ENCODE peak calls at places on chromosomes 4 and X, in eight cellular contexts. A, Y, R, O, N, L, S and Q are unnamed samples.

GRCh38 chr4:184444215-184444952 is 30.0 kb downstream of the IRF2 start:
- DNase-seq in R (no peak), S (no peak), N (no peak), Y (no peak), L (no peak), A (no peak), O (no peak), Q (peak)

GRCh38 chr4:23001478-23001877 is 308.7 kb downstream of the GBA3 start:
- DNase-seq in N (no peak), A (no peak), L (no peak), O (no peak), R (no peak), Y (no peak), S (no peak), Q (no peak)

GRCh38 chrX:1448793-1449580 is 3.7 kb downstream of the ASMTL start:
- DNase-seq in A (no peak), O (no peak), L (no peak), N (no peak), R (no peak), Y (no peak), S (no peak), Q (no peak)

GRCh38 chr4:30719363-30720020 is 677 bp upstream of the PCDH7 start:
- DNase-seq in Y (peak), S (peak), R (no peak), N (peak), L (no peak), A (peak), O (peak), Q (no peak)

GRCh38 chr4:107034091-107034698 is 1.9 kb downstream of the DKK2 start:
- DNase-seq in N (peak), O (no peak), S (peak), Y (peak), R (peak), A (no peak), L (no peak), Q (no peak)

GRCh38 chr4:17238633-17239032 is 273.3 kb downstream of the QDPR start:
- DNase-seq in O (no peak), N (no peak), A (no peak), R (no peak), S (no peak), Y (no peak), L (no peak), Q (no peak)

GRCh38 chr4:2494992-2495391 is 26.1 kb downstream of the RNF4 start:
- DNase-seq in N (no peak), Y (no peak), O (no peak), S (no peak), A (no peak), R (no peak), L (no peak), Q (no peak)

GRCh38 chr4:3675251-3676115 is 90.7 kb upstream of the ADRA2C start:
- DNase-seq in L (no peak), S (no peak), A (no peak), Y (no peak), O (no peak), N (no peak), R (no peak), Q (no peak)

GRCh38 chr4:1784395-1784788 is 8.7 kb upstream of the FGFR3 start:
- DNase-seq in N (peak), S (no peak), L (no peak), O (no peak), A (no peak), R (no peak), Y (no peak), Q (no peak)